ENCODE peak calls at places on chromosomes 1 and 21, in nine cellular contexts. O is tibial artery, M is AG04450, G is GM10248, E is GM13977, T is MCF 10A, I is nephron progenitor cell, J is HFFc6, H is NB4. P is an unnamed sample.
A peak's percentile ranks its signal among the peaks of the same experiment; 100 is the strongest.

GRCh38 chr1:154729031-154729442 is 121.1 kb upstream of the ADAR start:
- DNase-seq in J (no peak), G (no peak), M (no peak), E (no peak), T (no peak), I (no peak), O (no peak), H (peak; percentile 43), P (no peak)

GRCh38 chr1:109897244-109897955 is 13.2 kb upstream of the CSF1 start:
- DNase-seq in I (no peak), H (peak; percentile 30), J (no peak), G (no peak), T (no peak), O (no peak), E (no peak), M (no peak), P (no peak)

GRCh38 chr1:65409927-65410326 is 10.5 kb upstream of the LEPR start:
- DNase-seq in T (no peak), E (no peak), O (no peak), J (no peak), M (no peak), I (no peak), H (no peak), G (no peak), P (no peak)

GRCh38 chr1:115219937-115220336 is 118.1 kb downstream of the NGF start:
- DNase-seq in M (no peak), J (no peak), O (peak; percentile 78), T (no peak), H (no peak), G (no peak), I (no peak), E (no peak), P (no peak)

GRCh38 chr1:199269241-199269640 is 630.4 kb downstream of the PTPRC start:
- DNase-seq in I (no peak), H (no peak), O (no peak), G (no peak), J (no peak), M (no peak), T (no peak), E (no peak), P (no peak)

GRCh38 chr1:156599811-156600210 is 1.5 kb downstream of the GPATCH4 start:
- DNase-seq in G (no peak), E (no peak), M (no peak), I (no peak), T (peak; percentile 48), O (no peak), J (no peak), H (peak; percentile 88), P (no peak)

GRCh38 chr1:13960376-13960987 is 260.5 kb downstream of the PRDM2 start:
- DNase-seq in I (peak; percentile 82), E (peak; percentile 74), M (no peak), J (peak; percentile 25), G (peak; percentile 75), H (peak; percentile 55), O (peak; percentile 77), T (peak; percentile 79), P (peak; percentile 4)

GRCh38 chr1:235513495-235514366 is 9.5 kb upstream of the B3GALNT2 start:
- DNase-seq in M (peak; percentile 49), J (peak; percentile 70), T (peak; percentile 94), E (peak; percentile 39), I (peak; percentile 50), G (peak; percentile 32), H (peak; percentile 78), O (no peak), P (peak; percentile 9)

GRCh38 chr1:38431669-38432376 is 385.2 kb upstream of the POU3F1 start:
- DNase-seq in T (no peak), H (no peak), G (no peak), E (no peak), J (no peak), O (no peak), I (no peak), M (no peak), P (no peak)

GRCh38 chr1:24147194-24147593 is 4.3 kb upstream of the IL22RA1 start:
- DNase-seq in J (no peak), I (no peak), G (no peak), T (no peak), O (peak; percentile 7), H (no peak), E (no peak), M (no peak), P (no peak)

GRCh38 chr1:48596036-48596435 is 124.0 kb upstream of the SPATA6 start:
- DNase-seq in G (no peak), M (no peak), T (no peak), H (no peak), I (no peak), O (no peak), J (no peak), E (no peak), P (no peak)

GRCh38 chr21:33231526-33231925 is 1.8 kb downstream of the IFNAR2 start:
- DNase-seq in E (peak; percentile 39), G (no peak), M (no peak), H (no peak), T (no peak), I (no peak), J (no peak), O (no peak), P (peak; percentile 47)

GRCh38 chr1:175427625-175428024 is 235.0 kb upstream of the KIAA0040 start:
- DNase-seq in J (no peak), E (no peak), I (no peak), O (no peak), M (no peak), T (no peak), G (no peak), H (no peak), P (no peak)

GRCh38 chr21:44024895-44025353 is 12.8 kb downstream of the TRAPPC10 start:
- DNase-seq in T (no peak), I (no peak), H (peak; percentile 76), J (no peak), G (no peak), O (peak; percentile 78), E (no peak), M (peak; percentile 15), P (no peak)

GRCh38 chr1:219299420-219299819 is 125.7 kb downstream of the LYPLAL1 start:
- DNase-seq in J (no peak), O (no peak), E (no peak), H (no peak), I (no peak), G (no peak), M (no peak), T (no peak), P (no peak)

GRCh38 chr1:219302697-219303096 is 129.0 kb downstream of the LYPLAL1 start:
- DNase-seq in J (peak; percentile 48), G (no peak), M (no peak), T (no peak), O (no peak), I (no peak), E (no peak), H (no peak), P (no peak)

GRCh38 chr1:219308367-219308766 is 134.7 kb downstream of the LYPLAL1 start:
- DNase-seq in M (no peak), I (no peak), J (no peak), T (no peak), H (no peak), G (no peak), E (no peak), O (no peak), P (no peak)

GRCh38 chr1:219310181-219310728 is 136.6 kb downstream of the LYPLAL1 start:
- DNase-seq in T (no peak), H (no peak), O (no peak), J (no peak), E (no peak), M (no peak), G (no peak), I (no peak), P (no peak)

GRCh38 chr1:219304227-219305226 is 130.8 kb downstream of the LYPLAL1 start:
- DNase-seq in M (no peak), H (no peak), E (no peak), G (no peak), J (peak; percentile 62), I (no peak), T (peak; percentile 79), O (peak; percentile 71), P (no peak)
- TF ChIP-seq CTCF in M (no peak), H (no peak), E (no peak), G (no peak), J (no peak), I (no peak), T (peak; percentile 49), O (no peak), P (no peak)

GRCh38 chr1:197807216-197807615 is 31.9 kb upstream of the DENND1B start:
- DNase-seq in O (no peak), T (no peak), H (no peak), I (no peak), G (peak; percentile 29), M (no peak), J (no peak), E (peak; percentile 48), P (peak; percentile 25)
- TF ChIP-seq CTCF in O (no peak), T (no peak), H (no peak), I (no peak), G (no peak), M (no peak), J (no peak), E (no peak), P (peak; percentile 25)

DNA sequence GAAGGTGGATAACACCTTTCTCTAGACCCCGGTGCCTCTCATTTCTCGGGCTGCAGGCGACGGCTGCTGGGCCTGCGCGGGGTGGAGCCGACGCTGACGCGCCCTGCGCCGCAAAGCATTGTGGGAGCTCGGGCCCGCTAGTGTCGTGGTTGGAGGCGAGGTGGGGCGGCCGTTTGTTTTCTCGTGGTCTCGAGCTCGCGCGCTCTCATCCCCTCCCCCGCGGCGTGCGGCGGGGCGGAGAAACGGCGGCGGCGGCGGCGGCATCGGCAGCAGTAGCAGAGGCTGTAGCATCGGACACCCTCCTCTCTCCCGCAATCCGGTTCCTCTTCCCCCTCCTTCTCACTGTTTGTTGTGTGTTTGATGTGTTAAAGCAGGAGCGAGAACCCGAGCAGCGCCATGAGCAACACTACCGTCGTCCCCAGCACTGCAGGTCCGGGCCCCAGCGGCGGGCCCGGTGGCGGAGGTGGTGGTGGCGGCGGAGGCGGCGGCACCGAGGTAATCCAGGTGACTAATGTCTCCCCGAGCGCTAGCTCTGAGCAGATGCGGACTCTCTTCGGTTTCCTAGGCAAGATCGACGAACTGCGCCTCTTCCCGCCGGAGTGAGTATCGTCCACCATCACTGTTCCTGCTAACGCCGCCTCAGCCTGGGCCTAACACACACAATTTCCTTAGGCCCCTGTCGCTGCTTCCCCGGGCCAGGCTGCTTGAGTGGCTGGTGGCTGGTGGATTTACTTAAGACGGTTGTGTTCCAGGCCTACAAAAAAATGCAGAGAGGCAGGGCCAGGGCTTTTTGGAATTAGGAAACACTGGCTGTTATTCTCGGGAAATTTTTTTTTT is at the start of gene SRSF11:
- DNase-seq in I (peak; percentile 99), J (peak; percentile 92), G (peak; percentile 93), H (peak; percentile 94), M (peak; percentile 78), T (peak; percentile 93), O (peak; percentile 98), E (peak; percentile 90), P (peak; percentile 97)
- TF ChIP-seq CTCF in I (no peak), J (peak; percentile 27), G (no peak), H (no peak), M (peak; percentile 9), T (no peak), O (no peak), E (no peak), P (no peak)

DNA sequence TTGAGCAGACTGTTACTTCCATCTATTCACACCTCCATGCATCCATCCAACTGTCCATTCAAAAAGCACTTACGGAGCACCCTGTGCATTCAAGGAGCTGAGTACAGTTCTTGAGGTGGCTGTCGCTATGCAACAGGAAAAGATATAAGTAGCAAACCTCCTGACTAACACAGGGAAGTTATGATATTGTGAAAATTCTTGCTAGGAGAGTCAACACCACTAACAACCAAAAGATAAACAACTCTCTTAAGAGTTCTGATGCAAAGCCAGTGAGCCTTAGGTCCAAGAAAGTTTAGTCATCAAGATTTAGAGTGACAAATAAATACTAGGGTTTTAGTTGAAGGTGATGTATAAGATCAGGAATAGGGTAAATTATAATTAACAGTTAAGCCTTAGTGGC is 44.5 kb upstream of the TRIM45 start:
- DNase-seq in E (no peak), T (peak; percentile 44), H (no peak), G (no peak), J (peak; percentile 88), M (peak; percentile 72), I (no peak), O (no peak), P (no peak)
- TF ChIP-seq CTCF in E (no peak), T (no peak), H (no peak), G (no peak), J (no peak), M (no peak), I (no peak), O (no peak), P (no peak)

P was measured in GM06990.